ENCODE peak calls at places on chromosomes 2 and 18, in six cellular contexts. H is activated CD8-positive, alpha-beta memory T cell treated with anti-CD3 and anti-CD28 coated beads for 4 hours; E is LNCaP clone FGC; O is EL; R is activated naive CD8-positive, alpha-beta T cell treated with anti-CD3 and anti-CD28 coated beads for 36 hours; N is GM12865. G is an unnamed sample.

GRCh38 chr18:49717617-49718016 is 95.7 kb downstream of the ACAA2 start:
- DNase-seq in H (no peak), E (no peak), O (no peak), R (no peak), N (no peak), G (no peak)

GRCh38 chr2:171319164-171319810 is 114.5 kb downstream of the METTL8 start:
- DNase-seq in H (peak), E (no peak), O (peak), R (peak), N (peak), G (peak)

GRCh38 chr18:74082476-74083070 is 65.1 kb downstream of the FBXO15 start:
- DNase-seq in H (no peak), E (peak), O (peak), R (peak), N (peak), G (peak)

GRCh38 chr18:75105551-75106254 is 103.2 kb downstream of the PTGR3 start:
- DNase-seq in H (no peak), E (no peak), O (no peak), R (no peak), N (no peak), G (no peak)

GRCh38 chr2:285506-285905 is 2.4 kb downstream of the ALKAL2 start:
- DNase-seq in H (no peak), E (no peak), O (peak), R (no peak), N (no peak), G (no peak)

GRCh38 chr2:68258854-68259253 is 6.5 kb upstream of the PPP3R1 start:
- DNase-seq in H (no peak), E (no peak), O (peak), R (no peak), N (no peak), G (no peak)

GRCh38 chr2:120436460-120436739 is 90.5 kb downstream of the INHBB start:
- DNase-seq in H (no peak), E (no peak), O (peak), R (no peak), N (no peak), G (no peak)

GRCh38 chr2:142536501-142536900 is 341.0 kb upstream of the KYNU start:
- DNase-seq in H (no peak), E (no peak), O (no peak), R (no peak), N (no peak), G (no peak)

GRCh38 chr18:7940976-7941375 is 373.9 kb downstream of the PTPRM start:
- DNase-seq in H (no peak), E (no peak), O (no peak), R (no peak), N (no peak), G (no peak)

GRCh38 chr2:32472605-32473004 is 115.8 kb downstream of the BIRC6 start:
- DNase-seq in H (no peak), E (no peak), O (no peak), R (no peak), N (no peak), G (no peak)

GRCh38 chr2:157158111-157158510 is 99.4 kb upstream of the GALNT5 start:
- DNase-seq in H (no peak), E (no peak), O (peak), R (no peak), N (no peak), G (no peak)

GRCh38 chr2:173580869-173581268 is 226.2 kb downstream of the CDCA7 start:
- DNase-seq in H (no peak), E (no peak), O (no peak), R (no peak), N (no peak), G (no peak)

GRCh38 chr2:199659207-199659606 is 191.8 kb downstream of the FTCDNL1 start:
- DNase-seq in H (no peak), E (no peak), O (peak), R (peak), N (no peak), G (no peak)

GRCh38 chr2:73175663-73176204 is 26.6 kb upstream of the NOTO start:
- DNase-seq in H (peak), E (no peak), O (peak), R (peak), N (peak), G (peak)

GRCh38 chr18:23397907-23398306 is 55.2 kb upstream of the RIOK3 start:
- DNase-seq in H (no peak), E (no peak), O (no peak), R (no peak), N (no peak), G (no peak)

GRCh38 chr2:106894545-106894944 is 8.6 kb upstream of the ST6GAL2 start:
- DNase-seq in H (no peak), E (no peak), O (no peak), R (no peak), N (no peak), G (no peak)

GRCh38 chr2:236176417-236176816 is 8.2 kb upstream of the GBX2 start:
- DNase-seq in H (no peak), E (no peak), O (peak), R (no peak), N (no peak), G (no peak)

GRCh38 chr18:60391571-60392226 is 19.1 kb upstream of the MC4R start:
- DNase-seq in H (no peak), E (no peak), O (peak), R (no peak), N (no peak), G (no peak)

GRCh38 chr2:223993634-223994232 is 36.5 kb downstream of the MRPL44 start:
- DNase-seq in H (peak), E (peak), O (peak), R (peak), N (peak), G (no peak)

GRCh38 chr2:78423631-78424030 is 601.9 kb upstream of the REG3G start:
- DNase-seq in H (no peak), E (no peak), O (no peak), R (no peak), N (no peak), G (no peak)

GRCh38 chr2:215712850-215713230 is 277.0 kb upstream of the FN1 start:
- DNase-seq in H (no peak), E (no peak), O (peak), R (no peak), N (no peak), G (no peak)

GRCh38 chr2:65551528-65551927 is 119.1 kb upstream of the SPRED2 start:
- DNase-seq in H (no peak), E (no peak), O (no peak), R (no peak), N (no peak), G (no peak)

GRCh38 chr18:8994603-8995002 is 107.9 kb upstream of the NDUFV2 start:
- DNase-seq in H (no peak), E (no peak), O (no peak), R (no peak), N (peak), G (no peak)

GRCh38 chr2:120353931-120354330 is 8.0 kb downstream of the INHBB start:
- DNase-seq in H (no peak), E (no peak), O (no peak), R (no peak), N (no peak), G (no peak)

GRCh38 chr2:235747868-235748144 is 254.0 kb downstream of the AGAP1 start:
- DNase-seq in H (no peak), E (peak), O (no peak), R (no peak), N (no peak), G (no peak)

GRCh38 chr18:48297139-48297538 is 112.0 kb downstream of the ZBTB7C start:
- DNase-seq in H (no peak), E (no peak), O (no peak), R (no peak), N (no peak), G (no peak)

GRCh38 chr2:224506494-224506893 is 78.7 kb downstream of the CUL3 start:
- DNase-seq in H (no peak), E (no peak), O (no peak), R (no peak), N (no peak), G (no peak)

GRCh38 chr18:4335386-4335785 is 119.7 kb downstream of the DLGAP1 start:
- DNase-seq in H (no peak), E (no peak), O (no peak), R (no peak), N (no peak), G (no peak)

G was measured in effector memory CD4-positive, alpha-beta T cell.